ENCODE peak calls at places on chromosomes 2 and 18, in five cellular contexts. C is IMR-90; H is stimulated activated naive CD8-positive, alpha-beta T cell treated with anti-CD3 and anti-CD28 coated beads, Interleukin-15, amount 100 ng/mL, for 72 hours; M is T-helper 17 cell; J is lower lobe of right lung. D is an unnamed sample.

GRCh38 chr2:172446524-172447063 is 19.2 kb downstream of the ITGA6 start:
- ATAC-seq in C (no peak), H (peak; percentile 48), M (no peak), J (no peak), D (no peak)

GRCh38 chr18:10116574-10116973 is 202.8 kb downstream of the VAPA start:
- ATAC-seq in C (no peak), H (no peak), M (no peak), J (no peak), D (no peak)

GRCh38 chr2:178800510-178800909 is 6.7 kb downstream of the TTN start:
- ATAC-seq in C (no peak), H (no peak), M (no peak), J (no peak), D (no peak)

GRCh38 chr2:149902104-149902503 is 314.5 kb upstream of the MMADHC start:
- ATAC-seq in C (no peak), H (no peak), M (no peak), J (no peak), D (no peak)

GRCh38 chr2:10255189-10256030 is 47.3 kb upstream of the HPCAL1 start:
- ATAC-seq in C (no peak), H (no peak), M (no peak), J (no peak), D (no peak)

GRCh38 chr2:26970928-26971627 is 641 bp downstream of the MAPRE3 start:
- ATAC-seq in C (peak; percentile 40), H (peak; percentile 36), M (peak; percentile 6), J (peak; percentile 57), D (peak; percentile 13)

GRCh38 chr2:127371037-127371436 is 16.7 kb downstream of the MAP3K2 start:
- ATAC-seq in C (no peak), H (no peak), M (no peak), J (no peak), D (no peak)

GRCh38 chr2:61196671-61197070 is 34.7 kb downstream of the C2orf74 start:
- ATAC-seq in C (no peak), H (no peak), M (no peak), J (no peak), D (no peak)

GRCh38 chr2:74806913-74807312 is 27.0 kb upstream of the HK2 start:
- ATAC-seq in C (no peak), H (no peak), M (no peak), J (peak; percentile 54), D (no peak)

GRCh38 chr2:179263460-179264237 is 983 bp downstream of the SESTD1 start:
- ATAC-seq in C (peak; percentile 43), H (peak; percentile 46), M (peak; percentile 20), J (peak; percentile 51), D (peak; percentile 49)

GRCh38 chr2:65317841-65318240 is 90.2 kb downstream of the ACTR2 start:
- ATAC-seq in C (no peak), H (no peak), M (no peak), J (no peak), D (no peak)

GRCh38 chr18:75612491-75612890 is 185.0 kb upstream of the SMIM21 start:
- ATAC-seq in C (no peak), H (no peak), M (no peak), J (no peak), D (no peak)

GRCh38 chr18:73975266-73975665 is 172.4 kb downstream of the FBXO15 start:
- ATAC-seq in C (no peak), H (peak; percentile 90), M (no peak), J (no peak), D (no peak)